ENCODE peak calls at places on chromosomes 11 and 22, in eight cellular contexts. B is DMS79, Q is PC-9, M is testis, E is K562, U is ACHN, Y is MCF 10A, X is T-helper 9 cell. D is an unnamed sample.

GRCh38 chr11:11876458-11876857 is 34.7 kb downstream of the USP47 start:
- DNase-seq in Y (peak; percentile 18), E (peak; percentile 59), B (no peak), Q (no peak), X (no peak), M (no peak), U (peak; percentile 33), D (no peak)

GRCh38 chr11:36540998-36541397 is 26.8 kb upstream of the RAG1 start:
- DNase-seq in E (peak; percentile 60), B (no peak), U (peak; percentile 27), Y (peak; percentile 57), M (peak; percentile 82), Q (no peak), X (no peak), D (no peak)

GRCh38 chr11:69700278-69701140 is 3.3 kb downstream of the FGF19 start:
- DNase-seq in B (peak; percentile 47), U (peak; percentile 66), E (peak; percentile 85), M (peak; percentile 60), Q (peak; percentile 86), Y (peak; percentile 66), X (no peak), D (no peak)

GRCh38 chr11:99766816-99767215 is 746.1 kb downstream of the CNTN5 start:
- DNase-seq in Y (no peak), Q (no peak), B (no peak), U (no peak), E (no peak), X (no peak), M (no peak), D (no peak)

GRCh38 chr22:50703726-50704509 is 31.3 kb downstream of the SHANK3 start:
- DNase-seq in M (no peak), U (no peak), X (no peak), E (no peak), Q (no peak), Y (no peak), B (no peak), D (no peak)

GRCh38 chr11:76624515-76625379 is 45.8 kb downstream of the LRRC32 start:
- DNase-seq in Q (no peak), U (no peak), M (no peak), B (no peak), Y (no peak), E (peak; percentile 40), X (no peak), D (no peak)

GRCh38 chr11:95512682-95513081 is 276.9 kb downstream of the FAM76B start:
- DNase-seq in X (no peak), E (peak; percentile 70), B (no peak), M (peak; percentile 71), U (no peak), Y (peak; percentile 86), Q (no peak), D (no peak)

GRCh38 chr11:70073881-70074371 is 4.2 kb upstream of the ANO1 start:
- DNase-seq in E (no peak), Y (no peak), M (no peak), B (no peak), U (no peak), X (no peak), Q (peak; percentile 45), D (no peak)

GRCh38 chr22:45742866-45743450 is 71.3 kb downstream of the ATXN10 start:
- DNase-seq in E (peak; percentile 2), Y (peak; percentile 79), M (no peak), Q (peak; percentile 93), U (no peak), X (no peak), B (peak; percentile 9), D (no peak)

GRCh38 chr22:21613553-21614233 is 16.1 kb downstream of the YDJC start:
- DNase-seq in B (no peak), Q (no peak), X (no peak), E (no peak), M (no peak), U (no peak), Y (no peak), D (no peak)